ENCODE peak calls at places on chromosomes 2 and 18, in seven cellular contexts. X, H, L, E, K, R and N are unnamed samples.
A peak's percentile ranks its signal among the peaks of the same experiment; 100 is the strongest.

GRCh38 chr18:76518543-76519155 is 23.6 kb upstream of the ZNF516 start:
- DNase-seq in X (no peak), H (peak; percentile 40), L (peak; percentile 74), E (peak; percentile 36), K (no peak), R (no peak), N (no peak)

GRCh38 chr18:36316246-36316645 is 18.7 kb downstream of the FHOD3 start:
- DNase-seq in X (no peak), H (no peak), L (no peak), E (no peak), K (no peak), R (no peak), N (no peak)

GRCh38 chr2:38495880-38496279 is 106.8 kb downstream of the HNRNPLL start:
- DNase-seq in X (no peak), H (no peak), L (no peak), E (no peak), K (no peak), R (no peak), N (no peak)

GRCh38 chr2:159497256-159497655 is 119.1 kb downstream of the BAZ2B start:
- DNase-seq in X (no peak), H (no peak), L (no peak), E (peak; percentile 94), K (no peak), R (no peak), N (peak; percentile 35)

GRCh38 chr18:49668583-49669290 is 106.9 kb downstream of the LIPG start:
- DNase-seq in X (no peak), H (no peak), L (peak; percentile 21), E (peak; percentile 65), K (no peak), R (peak; percentile 85), N (no peak)

GRCh38 chr2:143705108-143705686 is 576.0 kb downstream of the ARHGAP15 start:
- DNase-seq in X (no peak), H (peak; percentile 24), L (no peak), E (peak; percentile 96), K (no peak), R (no peak), N (no peak)

GRCh38 chr18:79001001-79001400 is 21.4 kb downstream of the SALL3 start:
- DNase-seq in X (no peak), H (no peak), L (no peak), E (no peak), K (no peak), R (no peak), N (no peak)

GRCh38 chr2:232588680-232589585 is 38.4 kb downstream of the EIF4E2 start:
- DNase-seq in X (no peak), H (no peak), L (no peak), E (peak; percentile 80), K (no peak), R (peak; percentile 80), N (peak; percentile 34)

GRCh38 chr2:234980476-234981187 is 28.8 kb downstream of the SH3BP4 start:
- DNase-seq in X (no peak), H (no peak), L (no peak), E (peak; percentile 72), K (no peak), R (no peak), N (no peak)

GRCh38 chr2:170155723-170156253 is 22.2 kb upstream of the MYO3B start:
- DNase-seq in X (no peak), H (peak; percentile 23), L (no peak), E (peak; percentile 29), K (no peak), R (no peak), N (no peak)

GRCh38 chr2:71347517-71347916 is 15.9 kb downstream of the ZNF638 start:
- DNase-seq in X (no peak), H (no peak), L (no peak), E (peak; percentile 29), K (no peak), R (no peak), N (no peak)

GRCh38 chr2:217801711-217802110 is 201.1 kb downstream of the TNS1 start:
- DNase-seq in X (no peak), H (no peak), L (peak; percentile 5), E (no peak), K (no peak), R (peak; percentile 66), N (no peak)

GRCh38 chr18:41323044-41323443 is 632.0 kb upstream of the PIK3C3 start:
- DNase-seq in X (no peak), H (no peak), L (no peak), E (peak; percentile 22), K (no peak), R (no peak), N (no peak)

GRCh38 chr2:102025016-102025491 is 33.3 kb downstream of the IL1R2 start:
- DNase-seq in X (no peak), H (no peak), L (no peak), E (peak; percentile 99), K (no peak), R (no peak), N (no peak)

GRCh38 chr18:79868811-79869541 is 71.2 kb downstream of the KCNG2 start:
- DNase-seq in X (no peak), H (no peak), L (no peak), E (no peak), K (no peak), R (no peak), N (no peak)

GRCh38 chr2:16281451-16282330 is 341.3 kb downstream of the MYCN start:
- DNase-seq in X (no peak), H (peak; percentile 52), L (peak; percentile 53), E (no peak), K (no peak), R (no peak), N (peak; percentile 57)